ENCODE peak calls at places on chromosome 22, in seven cellular contexts. F, N, R, I, B, G and J are unnamed samples.

GRCh38 chr22:27686534-27686933 is 115.0 kb downstream of the MN1 start:
- DNase-seq in N (no peak), G (no peak), B (peak), I (no peak), F (no peak), R (no peak), J (no peak)

GRCh38 chr22:47401976-47402770 is 639.7 kb downstream of the TBC1D22A start:
- DNase-seq in N (peak), F (no peak), R (no peak), G (no peak), I (no peak), B (no peak), J (no peak)

GRCh38 chr22:25928038-25928437 is 186.1 kb downstream of the MYO18B start:
- DNase-seq in N (no peak), R (peak), F (peak), G (no peak), B (no peak), I (no peak), J (no peak)

GRCh38 chr22:31105282-31105929 is 2.0 kb downstream of the SELENOM start:
- DNase-seq in B (no peak), N (no peak), I (no peak), G (no peak), R (no peak), F (peak), J (no peak)

GRCh38 chr22:41217553-41218157 is 12.5 kb downstream of the L3MBTL2 start:
- DNase-seq in R (peak), B (peak), F (peak), G (peak), N (peak), I (peak), J (peak)

GRCh38 chr22:17831527-17832251 is 57.4 kb upstream of the BID start:
- DNase-seq in B (peak), G (no peak), R (no peak), I (no peak), F (no peak), N (no peak), J (no peak)

GRCh38 chr22:26316732-26317131 is 112.3 kb upstream of the ASPHD2 start:
- DNase-seq in N (no peak), B (no peak), R (no peak), I (no peak), G (no peak), F (no peak), J (no peak)

GRCh38 chr22:19039796-19040580 is 82.2 kb downstream of the DGCR2 start:
- DNase-seq in I (no peak), R (no peak), F (peak), B (no peak), N (peak), G (no peak), J (no peak)

GRCh38 chr22:36343720-36344105 is 44.1 kb downstream of the MYH9 start:
- DNase-seq in I (no peak), R (no peak), N (no peak), B (no peak), G (no peak), F (no peak), J (no peak)

GRCh38 chr22:36377022-36377631 is 10.6 kb downstream of the MYH9 start:
- DNase-seq in F (no peak), I (no peak), R (no peak), B (no peak), N (no peak), G (peak), J (no peak)

GRCh38 chr22:38038426-38038825 is 18.8 kb upstream of the PICK1 start:
- DNase-seq in B (no peak), G (no peak), I (peak), N (no peak), R (no peak), F (no peak), J (no peak)

DNA sequence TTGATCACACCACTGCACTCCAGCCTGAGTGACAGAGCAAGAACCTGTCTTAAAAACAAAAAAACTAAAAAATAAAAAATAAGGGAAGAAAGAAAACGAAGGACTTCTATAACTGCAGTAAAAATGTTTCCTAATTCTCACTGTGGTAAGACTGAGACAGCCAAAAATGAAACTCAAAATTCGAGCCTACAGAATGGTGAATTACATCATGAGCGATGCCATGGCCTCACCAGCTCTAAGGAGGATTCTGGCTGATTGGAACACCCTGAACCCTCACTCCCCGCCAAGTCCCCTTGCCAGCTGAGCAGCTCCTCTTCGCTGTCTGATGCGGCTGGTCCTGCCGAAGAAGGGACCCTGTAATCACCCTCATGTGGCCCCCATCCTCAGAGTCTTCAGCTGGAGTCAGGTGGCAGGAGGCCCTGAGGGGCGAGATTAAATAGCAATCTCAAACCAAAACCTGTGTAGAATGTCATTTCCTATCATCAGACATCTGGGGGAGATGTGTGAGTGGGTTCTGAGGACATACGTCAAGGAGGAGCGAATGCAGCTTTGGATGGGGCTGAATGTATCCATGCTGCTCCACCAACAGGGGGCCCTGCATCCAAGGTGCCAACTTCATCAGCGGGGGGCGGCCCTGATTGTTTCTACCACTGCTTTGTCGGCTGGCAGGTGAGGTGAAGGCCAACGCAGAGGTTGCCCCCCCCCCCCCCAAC is 29.2 kb downstream of the PDGFB start:
- DNase-seq in B (no peak), F (peak), I (no peak), N (peak), G (peak), R (peak), J (peak)
- TF ChIP-seq CTCF in B (peak), F (peak), I (peak), N (peak), G (peak), R (no peak), J (peak)

DNA sequence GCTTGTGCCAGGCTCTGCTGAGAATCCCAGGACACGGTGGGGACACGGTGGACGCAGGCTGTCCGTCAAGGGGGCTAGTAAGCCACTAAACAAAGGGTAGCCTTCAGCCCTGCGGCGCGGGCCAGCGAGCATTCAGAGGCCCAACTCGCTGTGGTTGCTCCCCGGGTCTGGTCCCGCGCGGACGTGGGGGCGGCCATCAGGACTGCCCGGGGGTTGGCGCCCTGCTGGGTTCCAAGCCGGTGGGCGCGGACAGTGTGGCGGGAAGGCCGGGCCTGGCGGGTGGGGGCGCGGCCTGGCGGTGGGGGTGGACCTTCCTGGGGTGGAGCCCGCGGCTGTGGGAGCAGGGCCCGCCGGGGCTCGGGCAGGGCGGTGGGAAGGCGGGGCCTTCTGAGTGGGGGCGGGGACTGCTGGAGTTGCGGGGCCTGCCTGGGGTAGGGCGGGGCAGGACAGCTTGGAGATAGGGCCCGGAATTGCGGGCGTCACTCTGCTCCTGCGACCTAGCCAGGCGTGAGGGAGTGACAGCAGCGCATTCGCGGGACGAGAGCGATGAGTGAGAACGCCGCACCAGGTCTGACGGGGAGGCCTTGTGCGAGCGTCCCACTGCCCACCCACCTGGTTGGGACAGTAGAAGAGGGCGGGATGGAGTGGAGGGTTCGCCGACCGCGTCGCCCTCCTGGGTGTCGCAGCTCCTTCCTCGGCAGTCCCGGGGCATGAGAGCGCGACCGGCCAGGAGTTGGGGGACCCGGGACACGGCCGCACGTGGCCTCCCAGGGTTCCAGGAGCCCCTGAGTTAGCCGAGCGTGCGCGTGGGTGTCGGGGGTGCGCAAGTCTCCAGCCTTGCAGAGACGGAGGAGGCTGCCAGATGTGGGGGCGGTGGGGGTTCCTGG is at the start of gene SERHL2:
- DNase-seq in R (peak), I (peak), G (peak), F (peak), B (peak), N (peak), J (peak)
- TF ChIP-seq CTCF in R (no peak), I (no peak), G (no peak), F (peak), B (no peak), N (no peak), J (no peak)

GRCh38 chr22:43821606-43822425 is 9.7 kb upstream of the EFCAB6 start:
- DNase-seq in B (no peak), I (no peak), N (peak), F (peak), G (no peak), R (peak), J (no peak)

GRCh38 chr22:43820671-43821305 is 8.7 kb upstream of the EFCAB6 start:
- DNase-seq in I (no peak), G (no peak), B (no peak), R (peak), F (no peak), N (no peak), J (no peak)

GRCh38 chr22:43817402-43817801 is 5.3 kb upstream of the EFCAB6 start:
- DNase-seq in B (no peak), R (no peak), G (no peak), N (no peak), F (no peak), I (no peak), J (no peak)

GRCh38 chr22:43818981-43819690 is 7.0 kb upstream of the EFCAB6 start:
- DNase-seq in G (no peak), B (no peak), F (no peak), N (no peak), R (peak), I (no peak), J (no peak)

DNA sequence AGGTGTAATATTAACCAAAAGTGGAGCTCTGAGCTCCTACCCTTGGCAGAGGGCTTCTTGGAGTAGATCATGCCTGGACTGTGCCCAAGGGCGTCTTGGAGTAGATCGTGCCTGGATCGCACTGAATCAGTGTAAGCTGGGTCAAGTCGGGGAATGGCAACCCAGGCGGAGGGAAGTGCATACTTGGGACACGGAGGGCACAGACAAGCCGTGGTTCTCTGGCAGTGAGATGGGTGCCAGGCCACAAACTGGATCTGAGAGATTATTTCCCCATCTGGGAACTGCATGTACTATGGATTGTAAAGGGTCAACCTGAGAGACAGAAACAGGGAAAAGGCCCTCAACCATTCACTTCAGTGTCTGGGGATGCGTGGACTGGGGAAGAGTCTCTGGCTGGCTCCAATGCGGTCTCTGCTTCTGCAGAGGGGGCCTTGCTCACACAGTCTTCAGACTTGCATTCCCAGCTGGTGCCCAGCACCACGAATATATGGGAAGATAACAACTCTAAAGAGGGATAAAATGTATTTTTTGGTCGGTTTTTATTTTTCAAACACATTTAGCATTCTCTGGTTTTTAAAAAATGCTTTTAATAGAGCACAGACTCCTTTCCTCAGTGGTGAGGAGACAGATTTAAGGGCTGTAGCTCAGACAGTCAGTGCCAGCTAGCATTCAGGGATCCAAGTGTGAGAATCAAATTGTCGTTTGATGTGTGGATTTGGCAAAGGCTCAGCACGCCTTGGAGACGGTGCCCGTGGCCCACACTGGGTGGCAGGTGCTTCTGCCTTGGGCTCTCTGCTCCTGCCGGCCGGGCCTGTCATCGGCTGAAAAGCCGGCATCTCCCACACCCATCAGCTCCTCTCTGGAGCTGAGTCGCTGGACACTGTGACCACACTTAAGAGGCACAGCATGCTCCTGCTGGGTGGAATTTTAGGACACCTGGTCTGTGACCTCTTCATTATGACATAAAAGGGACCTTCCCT is 7.9 kb upstream of the EFCAB6 start:
- DNase-seq in I (no peak), R (peak), G (no peak), F (no peak), B (no peak), N (no peak), J (no peak)
- TF ChIP-seq CTCF in I (no peak), R (no peak), G (no peak), F (no peak), B (no peak), N (no peak), J (no peak)

DNA sequence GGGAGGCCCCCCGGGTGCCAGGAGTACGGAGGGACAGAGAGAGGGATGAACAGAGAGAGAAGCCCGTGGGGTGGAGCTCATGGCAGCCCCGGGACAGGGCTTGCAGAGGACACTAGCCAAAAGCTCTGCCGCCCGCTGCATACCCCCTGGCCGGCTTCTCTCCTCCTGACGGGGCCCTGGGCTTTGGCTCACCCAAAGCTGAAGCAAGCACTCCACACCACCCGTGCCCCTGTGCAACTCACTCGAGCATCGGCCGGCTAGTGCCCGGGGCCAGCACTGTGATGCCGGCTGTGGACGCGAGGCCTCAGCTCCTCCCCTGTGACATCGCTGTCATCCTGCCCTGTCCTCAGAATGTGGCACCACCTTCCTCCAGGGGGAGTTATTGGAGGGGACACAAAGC is 429.6 kb downstream of the BRD1 start:
- DNase-seq in F (peak), I (no peak), G (no peak), R (no peak), N (no peak), B (no peak), J (no peak)
- TF ChIP-seq CTCF in F (peak), I (no peak), G (no peak), R (no peak), N (no peak), B (no peak), J (no peak)

GRCh38 chr22:22061085-22062077 is 78.8 kb upstream of the TOP3B start:
- DNase-seq in F (no peak), G (no peak), R (no peak), B (peak), N (no peak), I (no peak), J (no peak)
- TF ChIP-seq CTCF in F (no peak), G (no peak), R (no peak), B (peak), N (peak), I (peak), J (peak)